ENCODE peak calls at places on chromosomes 4 and X, in four cellular contexts. R is effector memory CD4-positive, alpha-beta T cell; B is AG20443; H is tibial nerve. A is an unnamed sample.

GRCh38 chr4:168832746-168833575 is 177.1 kb downstream of the CBR4 start:
- DNase-seq in R (no peak), B (peak), H (no peak), A (peak)

GRCh38 chr4:112147697-112148096 is 2.4 kb downstream of the FAM241A start:
- DNase-seq in R (no peak), B (peak), H (no peak), A (no peak)

GRCh38 chrX:69179380-69179911 is 14.2 kb upstream of the PJA1 start:
- DNase-seq in R (no peak), B (peak), H (no peak), A (no peak)

GRCh38 chrX:120813982-120814381 is 61.7 kb downstream of the CT47B1 start:
- DNase-seq in R (no peak), B (no peak), H (no peak), A (no peak)

GRCh38 chr4:105057370-105058096 is 89.1 kb upstream of the TET2 start:
- DNase-seq in R (no peak), B (no peak), H (no peak), A (no peak)

GRCh38 chr4:13963601-13964000 is 336.1 kb upstream of the BOD1L1 start:
- DNase-seq in R (no peak), B (peak), H (no peak), A (no peak)

GRCh38 chr4:57184378-57185031 is 74.3 kb upstream of the IGFBP7 start:
- DNase-seq in R (no peak), B (no peak), H (no peak), A (no peak)

GRCh38 chr4:70496231-70496630 is 22.1 kb upstream of the AMTN start:
- DNase-seq in R (no peak), B (no peak), H (no peak), A (no peak)

GRCh38 chr4:72352746-72353145 is 216.3 kb downstream of the ADAMTS3 start:
- DNase-seq in R (no peak), B (peak), H (no peak), A (peak)

GRCh38 chr4:25875281-25875745 is 12.5 kb upstream of the SEL1L3 start:
- DNase-seq in R (no peak), B (no peak), H (no peak), A (no peak)

GRCh38 chr4:104494822-104495559 is at the start of gene CXXC4:
- DNase-seq in R (peak), B (peak), H (peak), A (peak)